ENCODE peak calls at places on chromosomes 12 and 14, in six cellular contexts. One of them, this sample, is unnamed.

GRCh38 chr12:86143162-86143561 is 113.0 kb downstream of the MGAT4C start:
- DNase-seq in pons: no peak
- DNase-seq in activated CD4-positive, alpha-beta T cell treated with anti-CD3 and anti-CD28 coated beads, Interleukin-2, amount 10 ng/mL, durations not matched to agents 7 days and 5 days: no peak
- DNase-seq in neural crest cell: no peak
- DNase-seq in NCI-H524: no peak
- DNase-seq in left lung: no peak
- DNase-seq in this sample: no peak

GRCh38 chr12:7588703-7589329 is 76.9 kb downstream of the APOBEC1 start:
- DNase-seq in neural crest cell: peak; percentile 18
- DNase-seq in left lung: peak; percentile 46
- DNase-seq in activated CD4-positive, alpha-beta T cell treated with anti-CD3 and anti-CD28 coated beads, Interleukin-2, amount 10 ng/mL, durations not matched to agents 7 days and 5 days: peak; percentile 52
- DNase-seq in NCI-H524: peak; percentile 63
- DNase-seq in pons: peak; percentile 86
- DNase-seq in this sample: peak; percentile 41

GRCh38 chr12:97404549-97404948 is 58.1 kb upstream of the RMST start:
- DNase-seq in activated CD4-positive, alpha-beta T cell treated with anti-CD3 and anti-CD28 coated beads, Interleukin-2, amount 10 ng/mL, durations not matched to agents 7 days and 5 days: no peak
- DNase-seq in neural crest cell: peak; percentile 54
- DNase-seq in NCI-H524: peak; percentile 55
- DNase-seq in left lung: no peak
- DNase-seq in pons: peak; percentile 55
- DNase-seq in this sample: peak; percentile 60

GRCh38 chr12:89544730-89545184 is 18.9 kb upstream of the POC1B start:
- DNase-seq in pons: no peak
- DNase-seq in NCI-H524: peak; percentile 98
- DNase-seq in neural crest cell: no peak
- DNase-seq in left lung: peak; percentile 42
- DNase-seq in activated CD4-positive, alpha-beta T cell treated with anti-CD3 and anti-CD28 coated beads, Interleukin-2, amount 10 ng/mL, durations not matched to agents 7 days and 5 days: no peak
- DNase-seq in this sample: no peak

GRCh38 chr12:88325076-88325827 is 183.1 kb downstream of the TMTC3 start:
- DNase-seq in pons: no peak
- DNase-seq in left lung: no peak
- DNase-seq in neural crest cell: no peak
- DNase-seq in activated CD4-positive, alpha-beta T cell treated with anti-CD3 and anti-CD28 coated beads, Interleukin-2, amount 10 ng/mL, durations not matched to agents 7 days and 5 days: no peak
- DNase-seq in NCI-H524: no peak
- DNase-seq in this sample: no peak

GRCh38 chr14:92380131-92380530 is 57.2 kb downstream of the SLC24A4 start:
- DNase-seq in activated CD4-positive, alpha-beta T cell treated with anti-CD3 and anti-CD28 coated beads, Interleukin-2, amount 10 ng/mL, durations not matched to agents 7 days and 5 days: no peak
- DNase-seq in left lung: no peak
- DNase-seq in pons: no peak
- DNase-seq in neural crest cell: no peak
- DNase-seq in NCI-H524: no peak
- DNase-seq in this sample: no peak

GRCh38 chr14:36438883-36439282 is 81.1 kb downstream of the NKX2-1 start:
- DNase-seq in pons: no peak
- DNase-seq in activated CD4-positive, alpha-beta T cell treated with anti-CD3 and anti-CD28 coated beads, Interleukin-2, amount 10 ng/mL, durations not matched to agents 7 days and 5 days: no peak
- DNase-seq in neural crest cell: no peak
- DNase-seq in left lung: no peak
- DNase-seq in NCI-H524: no peak
- DNase-seq in this sample: no peak

GRCh38 chr12:83656004-83656403 is 969.3 kb downstream of the TMTC2 start:
- DNase-seq in neural crest cell: no peak
- DNase-seq in pons: no peak
- DNase-seq in left lung: no peak
- DNase-seq in NCI-H524: no peak
- DNase-seq in activated CD4-positive, alpha-beta T cell treated with anti-CD3 and anti-CD28 coated beads, Interleukin-2, amount 10 ng/mL, durations not matched to agents 7 days and 5 days: no peak
- DNase-seq in this sample: no peak

GRCh38 chr12:85005615-85006014 is 30.5 kb downstream of the TSPAN19 start:
- DNase-seq in pons: no peak
- DNase-seq in NCI-H524: no peak
- DNase-seq in left lung: no peak
- DNase-seq in neural crest cell: no peak
- DNase-seq in activated CD4-positive, alpha-beta T cell treated with anti-CD3 and anti-CD28 coated beads, Interleukin-2, amount 10 ng/mL, durations not matched to agents 7 days and 5 days: no peak
- DNase-seq in this sample: no peak

GRCh38 chr12:46886541-46887041 is 60.8 kb upstream of the SLC38A4 start:
- DNase-seq in neural crest cell: no peak
- DNase-seq in activated CD4-positive, alpha-beta T cell treated with anti-CD3 and anti-CD28 coated beads, Interleukin-2, amount 10 ng/mL, durations not matched to agents 7 days and 5 days: no peak
- DNase-seq in left lung: no peak
- DNase-seq in NCI-H524: no peak
- DNase-seq in pons: no peak
- DNase-seq in this sample: no peak

GRCh38 chr12:94621662-94622359 is 28.5 kb downstream of the TMCC3 start:
- DNase-seq in neural crest cell: no peak
- DNase-seq in NCI-H524: no peak
- DNase-seq in activated CD4-positive, alpha-beta T cell treated with anti-CD3 and anti-CD28 coated beads, Interleukin-2, amount 10 ng/mL, durations not matched to agents 7 days and 5 days: peak; percentile 51
- DNase-seq in pons: no peak
- DNase-seq in left lung: no peak
- DNase-seq in this sample: no peak

GRCh38 chr12:65566776-65567175 is 257.5 kb upstream of the HMGA2 start:
- DNase-seq in pons: no peak
- DNase-seq in left lung: no peak
- DNase-seq in neural crest cell: no peak
- DNase-seq in activated CD4-positive, alpha-beta T cell treated with anti-CD3 and anti-CD28 coated beads, Interleukin-2, amount 10 ng/mL, durations not matched to agents 7 days and 5 days: no peak
- DNase-seq in NCI-H524: no peak
- DNase-seq in this sample: no peak

GRCh38 chr12:96194572-96194889 is 356 bp downstream of the ELK3 start:
- DNase-seq in NCI-H524: no peak
- DNase-seq in neural crest cell: no peak
- DNase-seq in pons: no peak
- DNase-seq in activated CD4-positive, alpha-beta T cell treated with anti-CD3 and anti-CD28 coated beads, Interleukin-2, amount 10 ng/mL, durations not matched to agents 7 days and 5 days: no peak
- DNase-seq in left lung: no peak
- DNase-seq in this sample: no peak

GRCh38 chr14:68659021-68659931 is 133.6 kb downstream of the ZFP36L1 start:
- DNase-seq in activated CD4-positive, alpha-beta T cell treated with anti-CD3 and anti-CD28 coated beads, Interleukin-2, amount 10 ng/mL, durations not matched to agents 7 days and 5 days: no peak
- DNase-seq in NCI-H524: peak; percentile 28
- DNase-seq in left lung: no peak
- DNase-seq in neural crest cell: no peak
- DNase-seq in pons: peak; percentile 26
- DNase-seq in this sample: no peak

GRCh38 chr12:7542813-7543212 is 39.2 kb upstream of the CD163 start:
- DNase-seq in NCI-H524: no peak
- DNase-seq in activated CD4-positive, alpha-beta T cell treated with anti-CD3 and anti-CD28 coated beads, Interleukin-2, amount 10 ng/mL, durations not matched to agents 7 days and 5 days: no peak
- DNase-seq in neural crest cell: no peak
- DNase-seq in pons: peak; percentile 74
- DNase-seq in left lung: no peak
- DNase-seq in this sample: no peak

GRCh38 chr14:99654235-99655000 is 9.5 kb downstream of the HHIPL1 start:
- DNase-seq in neural crest cell: no peak
- DNase-seq in left lung: peak; percentile 67
- DNase-seq in NCI-H524: peak; percentile 91
- DNase-seq in activated CD4-positive, alpha-beta T cell treated with anti-CD3 and anti-CD28 coated beads, Interleukin-2, amount 10 ng/mL, durations not matched to agents 7 days and 5 days: no peak
- DNase-seq in pons: peak; percentile 30
- DNase-seq in this sample: no peak

GRCh38 chr12:80894179-80894578 is 43.6 kb downstream of the LIN7A start:
- DNase-seq in NCI-H524: no peak
- DNase-seq in left lung: no peak
- DNase-seq in activated CD4-positive, alpha-beta T cell treated with anti-CD3 and anti-CD28 coated beads, Interleukin-2, amount 10 ng/mL, durations not matched to agents 7 days and 5 days: no peak
- DNase-seq in pons: no peak
- DNase-seq in neural crest cell: no peak
- DNase-seq in this sample: no peak

GRCh38 chr14:95365401-95365800 is 45.7 kb upstream of the CLMN start:
- DNase-seq in neural crest cell: no peak
- DNase-seq in pons: no peak
- DNase-seq in NCI-H524: no peak
- DNase-seq in activated CD4-positive, alpha-beta T cell treated with anti-CD3 and anti-CD28 coated beads, Interleukin-2, amount 10 ng/mL, durations not matched to agents 7 days and 5 days: no peak
- DNase-seq in left lung: no peak
- DNase-seq in this sample: no peak

GRCh38 chr14:52741865-52742264 is 11.9 kb downstream of the STYX start:
- DNase-seq in left lung: no peak
- DNase-seq in NCI-H524: no peak
- DNase-seq in neural crest cell: no peak
- DNase-seq in pons: no peak
- DNase-seq in activated CD4-positive, alpha-beta T cell treated with anti-CD3 and anti-CD28 coated beads, Interleukin-2, amount 10 ng/mL, durations not matched to agents 7 days and 5 days: no peak
- DNase-seq in this sample: no peak

GRCh38 chr12:45912774-45913173 is 77.6 kb downstream of the SCAF11 start:
- DNase-seq in NCI-H524: peak; percentile 31
- DNase-seq in neural crest cell: no peak
- DNase-seq in pons: no peak
- DNase-seq in left lung: no peak
- DNase-seq in activated CD4-positive, alpha-beta T cell treated with anti-CD3 and anti-CD28 coated beads, Interleukin-2, amount 10 ng/mL, durations not matched to agents 7 days and 5 days: no peak
- DNase-seq in this sample: no peak